ENCODE peak calls at places on chromosomes 4 and X, in four cellular contexts. P is epithelial cell of proximal tubule, X is omental fat pad, I is heart right ventricle. U is an unnamed sample.

GRCh38 chrX:34058005-34058404 is 74.1 kb downstream of the FAM47A start:
- DNase-seq in P (no peak), X (no peak), I (no peak), U (no peak)

GRCh38 chr4:69239777-69240176 is 25.2 kb upstream of the UGT2B11 start:
- DNase-seq in P (no peak), X (no peak), I (no peak), U (no peak)

GRCh38 chr4:173252024-173252935 is 81.9 kb downstream of the HMGB2 start:
- DNase-seq in P (peak; percentile 98), X (no peak), I (peak; percentile 65), U (peak; percentile 33)

GRCh38 chrX:48831136-48831908 is 4.1 kb downstream of the PCSK1N start:
- DNase-seq in P (no peak), X (no peak), I (no peak), U (no peak)

GRCh38 chr4:156321203-156321602 is 367.5 kb upstream of the CTSO start:
- DNase-seq in P (no peak), X (no peak), I (no peak), U (no peak)

GRCh38 chr4:87014284-87014782 is 79.5 kb downstream of the AFF1 start:
- DNase-seq in P (no peak), X (no peak), I (no peak), U (no peak)

GRCh38 chr4:105551968-105552746 is at the start of gene ARHGEF38:
- DNase-seq in P (peak; percentile 94), X (no peak), I (no peak), U (peak; percentile 56)

GRCh38 chr4:41319553-41319952 is 62.8 kb downstream of the UCHL1 start:
- DNase-seq in P (no peak), X (no peak), I (no peak), U (no peak)

GRCh38 chr4:44447563-44448504 is 775 bp downstream of the KCTD8 start:
- DNase-seq in P (no peak), X (no peak), I (peak; percentile 10), U (no peak)

GRCh38 chrX:45009371-45010000 is 136.5 kb downstream of the KDM6A start:
- DNase-seq in P (no peak), X (no peak), I (no peak), U (no peak)

GRCh38 chr4:168633071-168633470 is 136.2 kb downstream of the PALLD start:
- DNase-seq in P (no peak), X (no peak), I (no peak), U (no peak)

GRCh38 chrX:14013074-14013473 is 16.6 kb downstream of the GEMIN8 start:
- DNase-seq in P (no peak), X (no peak), I (no peak), U (no peak)

GRCh38 chrX:78708171-78708570 is 39.3 kb upstream of the LPAR4 start:
- DNase-seq in P (peak; percentile 2), X (no peak), I (no peak), U (no peak)

DNA sequence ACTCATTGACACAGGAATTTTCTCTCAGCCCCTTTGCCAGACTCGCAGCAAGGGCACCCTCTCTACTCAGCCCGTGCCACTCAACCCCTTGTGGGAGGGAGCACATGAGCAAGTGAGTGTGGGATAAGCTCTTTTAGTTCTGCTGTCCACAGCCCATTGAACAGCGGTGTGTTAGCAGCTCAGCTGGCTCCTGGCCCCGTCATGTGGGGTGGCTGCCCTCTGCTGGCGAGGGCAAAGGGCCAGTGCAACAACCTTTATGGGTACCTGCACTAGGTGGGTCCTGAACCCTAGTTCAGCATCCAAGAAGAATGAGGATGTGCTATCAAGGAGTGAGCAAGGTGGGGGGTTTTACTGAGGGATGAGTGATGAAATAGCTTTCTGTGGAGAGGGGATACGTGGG is 85.0 kb upstream of the ZNF81 start:
- DNase-seq in P (no peak), X (no peak), I (peak; percentile 5), U (no peak)
- TF ChIP-seq CTCF in P (peak; percentile 70), X (no peak), I (peak; percentile 37), U (no peak)

GRCh38 chr4:6546681-6547447 is 28.1 kb upstream of the MAN2B2 start:
- DNase-seq in P (no peak), X (no peak), I (peak; percentile 36), U (peak; percentile 41)
- TF ChIP-seq CTCF in P (peak; percentile 98), X (no peak), I (peak; percentile 95), U (peak; percentile 53)

GRCh38 chr4:120771907-120772306 is 150.6 kb downstream of the PRDM5 start:
- DNase-seq in P (no peak), X (no peak), I (no peak), U (no peak)
- TF ChIP-seq CTCF in P (peak; percentile 27), X (no peak), I (no peak), U (no peak)

GRCh38 chr4:48557478-48557877 is 67.4 kb downstream of the ZAR1 start:
- DNase-seq in P (no peak), X (no peak), I (no peak), U (no peak)
- TF ChIP-seq CTCF in P (peak; percentile 44), X (no peak), I (no peak), U (no peak)

DNA sequence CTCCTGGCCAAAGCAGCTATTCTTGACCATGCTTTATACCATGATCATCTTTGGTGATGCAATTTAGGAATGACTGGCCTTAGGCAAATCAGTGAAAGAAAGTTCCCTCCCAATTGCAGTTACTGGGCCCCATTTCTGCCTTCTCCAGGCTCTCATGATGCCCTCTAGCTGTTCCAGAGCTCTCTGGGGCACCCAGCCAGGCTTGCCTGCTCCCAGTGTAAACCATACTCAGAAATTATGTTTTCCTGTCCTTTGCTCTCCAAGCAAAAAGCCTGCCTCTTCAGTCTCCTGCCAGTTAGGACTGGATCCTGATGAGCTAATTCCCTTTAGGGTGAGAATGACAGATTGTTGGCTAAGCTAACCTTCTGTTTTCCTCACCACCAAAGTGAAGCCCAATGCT is 85.3 kb upstream of the RBPJ start:
- DNase-seq in P (no peak), X (no peak), I (peak; percentile 13), U (peak; percentile 36)
- TF ChIP-seq CTCF in P (peak; percentile 36), X (no peak), I (no peak), U (no peak)

DNA sequence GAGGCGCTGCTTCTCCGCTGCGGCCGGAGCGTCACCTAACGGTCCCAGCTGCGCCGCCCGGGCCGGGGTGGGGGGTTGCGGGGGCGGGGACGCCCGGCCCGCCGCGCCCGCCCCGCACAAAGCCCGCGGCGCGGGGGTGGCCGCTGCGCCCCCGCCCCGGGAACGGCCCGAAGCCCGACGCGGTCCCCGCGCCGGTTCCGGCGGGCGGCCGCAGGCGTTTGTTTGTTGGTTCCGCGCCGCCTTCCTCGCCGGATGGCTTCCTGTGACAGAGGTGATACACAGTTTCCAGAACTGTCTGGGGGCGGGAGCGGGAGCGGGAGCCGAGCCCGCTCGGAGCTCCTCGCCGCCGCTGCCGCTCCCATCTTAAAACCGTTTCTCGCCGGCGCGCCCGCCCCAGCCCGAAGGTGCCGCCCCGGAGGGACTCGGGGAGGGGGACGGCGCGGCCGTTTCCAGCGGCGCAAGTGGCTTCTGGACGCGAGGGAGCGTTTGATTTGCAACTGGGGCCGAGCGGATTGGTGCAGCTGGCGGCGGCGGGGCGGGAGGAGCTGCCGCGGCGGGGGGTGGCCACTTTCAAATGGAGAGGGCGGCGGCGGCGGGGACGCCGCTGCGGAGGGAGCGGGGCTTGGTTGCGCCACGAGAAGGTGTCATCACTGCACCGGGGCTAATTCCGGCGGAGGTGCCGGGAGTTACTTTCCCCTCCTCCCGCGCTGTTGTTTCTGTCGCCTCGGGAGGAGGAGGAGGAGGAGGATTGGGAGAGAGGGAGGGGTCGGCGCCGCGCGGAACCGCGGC is 2.3 kb downstream of the JADE1 start:
- DNase-seq in P (no peak), X (peak; percentile 53), I (peak; percentile 89), U (peak; percentile 90)
- TF ChIP-seq CTCF in P (no peak), X (no peak), I (no peak), U (no peak)

GRCh38 chr4:108492816-108493595 is 127.4 kb upstream of the RPL34 start:
- DNase-seq in P (no peak), X (no peak), I (no peak), U (no peak)
- TF ChIP-seq CTCF in P (peak; percentile 68), X (no peak), I (peak; percentile 24), U (no peak)

DNA sequence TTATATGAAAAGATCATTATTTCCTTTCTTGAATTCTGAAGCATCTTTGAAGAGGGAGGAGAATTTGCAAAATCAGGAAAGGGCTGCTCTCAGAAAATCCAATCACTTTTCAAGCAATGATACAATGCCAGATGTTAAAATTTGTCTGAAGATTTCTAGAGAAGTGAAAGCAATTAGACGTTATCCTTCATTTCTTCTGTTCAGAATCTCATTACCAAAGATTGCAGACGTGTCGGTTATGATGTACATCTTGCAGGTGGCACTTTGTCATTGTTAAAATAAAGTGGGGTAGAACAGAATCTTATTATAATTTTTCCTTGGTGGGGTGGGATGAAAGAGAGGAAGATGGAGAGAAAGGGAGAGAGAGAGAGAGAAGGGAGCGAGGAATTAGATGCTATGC is 296.4 kb upstream of the STS start:
- DNase-seq in P (no peak), X (no peak), I (no peak), U (no peak)
- TF ChIP-seq CTCF in P (no peak), X (no peak), I (no peak), U (no peak)

U was measured in lung.